ENCODE peak calls at places on chromosomes 7 and 10, in ten cellular contexts. K, J, G, T, C, O, I, P, S and B are unnamed samples.

GRCh38 chr10:115141254-115141653 is 48.1 kb downstream of the ATRNL1 start:
- DNase-seq in P (no peak), T (peak; percentile 17), O (no peak), G (no peak), J (peak; percentile 8), S (no peak), K (peak; percentile 13), C (no peak), I (no peak), B (no peak)

GRCh38 chr10:112759519-112759918 is 190.5 kb upstream of the TCF7L2 start:
- DNase-seq in S (no peak), C (no peak), I (no peak), O (no peak), P (no peak), K (no peak), G (no peak), J (no peak), T (no peak), B (no peak)

GRCh38 chr10:126511917-126512487 is 123.7 kb upstream of the ADAM12 start:
- DNase-seq in G (no peak), K (no peak), T (no peak), I (no peak), C (no peak), O (no peak), S (no peak), P (peak; percentile 25), J (no peak), B (no peak)

GRCh38 chr7:148620749-148621372 is 30.3 kb downstream of the C7orf33 start:
- DNase-seq in C (no peak), O (no peak), T (no peak), J (peak; percentile 32), G (no peak), K (no peak), I (no peak), P (peak; percentile 75), S (no peak), B (peak; percentile 17)

GRCh38 chr10:4127518-4128315 is 342.7 kb upstream of the KLF6 start:
- DNase-seq in J (no peak), T (no peak), G (no peak), O (peak; percentile 74), I (no peak), P (peak; percentile 28), C (no peak), K (peak; percentile 94), S (no peak), B (no peak)

GRCh38 chr7:157991351-157991750 is 596.3 kb downstream of the PTPRN2 start:
- DNase-seq in C (no peak), J (no peak), G (no peak), I (no peak), O (no peak), S (no peak), T (no peak), K (no peak), P (no peak), B (no peak)

GRCh38 chr7:109950256-109950655 is 1140.7 kb upstream of the LRRN3 start:
- DNase-seq in I (no peak), C (no peak), K (no peak), J (peak; percentile 14), G (no peak), T (no peak), O (no peak), S (no peak), P (no peak), B (no peak)

GRCh38 chr7:74043523-74043951 is 15.6 kb downstream of the ELN start:
- DNase-seq in T (no peak), J (no peak), I (no peak), P (no peak), S (no peak), K (no peak), G (no peak), O (no peak), C (peak; percentile 57), B (no peak)

GRCh38 chr7:140876519-140877248 is 48.0 kb downstream of the BRAF start:
- DNase-seq in C (no peak), G (no peak), K (peak; percentile 50), P (no peak), S (no peak), O (no peak), I (no peak), T (no peak), J (no peak), B (no peak)

GRCh38 chr10:85284778-85285397 is 956.5 kb downstream of the CCSER2 start:
- DNase-seq in T (no peak), P (no peak), K (no peak), G (no peak), S (no peak), J (no peak), O (no peak), C (no peak), I (no peak), B (no peak)

GRCh38 chr7:47804767-47805545 is 143.3 kb downstream of the PKD1L1 start:
- DNase-seq in P (no peak), G (no peak), K (peak; percentile 34), T (no peak), O (no peak), J (no peak), S (no peak), I (no peak), C (no peak), B (no peak)

GRCh38 chr7:47801423-47801822 is 146.8 kb downstream of the PKD1L1 start:
- DNase-seq in T (no peak), S (no peak), O (no peak), G (no peak), C (no peak), P (no peak), I (no peak), J (no peak), K (no peak), B (no peak)

GRCh38 chr7:47806701-47807103 is 141.6 kb downstream of the PKD1L1 start:
- DNase-seq in O (no peak), K (peak; percentile 59), C (peak; percentile 52), G (no peak), S (no peak), J (no peak), T (no peak), P (peak; percentile 45), I (peak; percentile 43), B (no peak)

GRCh38 chr7:47803029-47803428 is 145.2 kb downstream of the PKD1L1 start:
- DNase-seq in J (no peak), G (no peak), S (no peak), O (no peak), T (no peak), I (no peak), C (no peak), P (no peak), K (no peak), B (no peak)

DNA sequence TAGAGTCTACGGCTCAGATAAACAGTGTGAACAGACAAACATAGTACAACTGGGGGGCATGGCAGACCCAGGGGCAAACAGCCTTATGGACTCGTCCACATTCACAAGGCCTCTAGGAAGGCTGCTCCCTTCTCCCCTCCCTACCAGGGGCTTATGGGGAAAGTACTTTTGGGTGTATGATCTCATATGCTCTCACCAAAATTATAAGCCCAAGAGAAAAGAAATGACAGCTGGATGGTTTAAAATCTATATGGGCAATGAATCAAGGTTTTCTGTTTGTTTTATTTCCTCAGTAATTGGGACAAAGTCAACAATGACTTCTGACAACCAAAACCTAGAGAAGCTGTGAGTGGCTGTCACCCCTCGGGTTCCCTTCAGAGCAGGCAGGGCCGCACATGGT is 144.4 kb downstream of the PKD1L1 start:
- DNase-seq in K (no peak), T (no peak), G (no peak), O (no peak), C (no peak), J (no peak), I (no peak), P (no peak), S (no peak), B (no peak)
- TF ChIP-seq POLR2A in K (no peak), T (no peak), G (no peak), O (no peak), C (no peak), J (no peak), I (no peak), P (no peak), S (no peak), B (no peak)

DNA sequence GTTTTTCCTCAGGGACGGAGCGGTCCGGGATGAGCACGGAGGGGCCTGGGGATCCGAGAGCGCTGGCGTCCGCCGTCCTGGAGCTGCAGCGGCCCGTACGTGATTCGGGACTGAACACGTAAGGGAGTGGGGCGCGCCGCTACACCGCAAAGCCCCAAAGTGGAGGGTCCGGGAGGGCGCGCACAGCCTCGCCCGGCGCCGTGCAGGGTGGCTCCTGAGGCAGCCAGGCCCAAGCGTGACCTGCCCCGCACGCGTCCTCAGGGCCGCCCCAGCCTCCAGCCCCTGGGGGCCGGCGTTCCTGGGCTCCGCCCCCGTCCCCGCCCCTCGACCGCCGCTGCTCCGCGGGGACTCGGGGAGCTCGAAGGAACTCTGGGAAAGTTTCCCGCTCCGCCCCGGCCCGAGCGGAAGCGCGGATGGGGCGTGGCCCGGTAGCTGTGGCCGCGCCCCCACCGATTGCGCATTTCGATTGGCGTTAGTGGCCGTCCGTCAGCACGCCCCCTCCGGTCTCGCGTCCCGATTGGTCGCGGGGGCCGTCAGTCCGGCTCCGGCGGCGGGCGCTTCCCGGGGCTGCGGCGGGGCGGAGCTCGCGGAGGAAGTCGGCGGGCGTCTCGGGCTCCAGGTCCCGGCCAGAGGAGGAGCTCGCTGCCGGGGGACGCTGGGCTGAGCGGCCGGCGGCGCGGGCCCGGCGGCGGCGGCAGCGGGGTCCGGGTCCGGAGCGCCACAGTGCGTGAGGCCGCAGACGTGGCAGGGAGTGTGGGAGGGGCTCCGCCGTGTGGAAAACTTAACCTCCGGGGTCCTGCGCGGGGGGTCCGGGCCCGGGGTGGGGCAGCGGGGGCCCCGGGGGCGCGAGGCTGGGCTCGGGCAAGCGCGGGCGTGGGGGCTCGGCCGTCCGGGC is at the start of the genes ANKRD16 and FBH1:
- DNase-seq in O (peak; percentile 99), G (no peak), J (peak; percentile 99), S (peak; percentile 100), K (peak; percentile 99), C (peak; percentile 99), P (peak; percentile 98), I (peak; percentile 98), T (peak; percentile 100), B (peak; percentile 87)
- TF ChIP-seq POLR2A in O (no peak), G (peak; percentile 69), J (peak; percentile 99), S (peak; percentile 89), K (peak; percentile 82), C (peak; percentile 65), P (peak; percentile 86), I (peak; percentile 87), T (peak; percentile 67), B (peak; percentile 97)

GRCh38 chr10:79148452-79149344 is 79.9 kb downstream of the ZMIZ1 start:
- DNase-seq in P (peak; percentile 86), I (peak; percentile 80), S (no peak), J (peak; percentile 66), G (no peak), T (peak; percentile 82), C (peak; percentile 71), O (peak; percentile 74), K (peak; percentile 80), B (peak; percentile 88)
- TF ChIP-seq POLR2A in P (no peak), I (peak; percentile 50), S (peak; percentile 66), J (no peak), G (no peak), T (peak; percentile 54), C (no peak), O (no peak), K (no peak), B (peak; percentile 39)

DNA sequence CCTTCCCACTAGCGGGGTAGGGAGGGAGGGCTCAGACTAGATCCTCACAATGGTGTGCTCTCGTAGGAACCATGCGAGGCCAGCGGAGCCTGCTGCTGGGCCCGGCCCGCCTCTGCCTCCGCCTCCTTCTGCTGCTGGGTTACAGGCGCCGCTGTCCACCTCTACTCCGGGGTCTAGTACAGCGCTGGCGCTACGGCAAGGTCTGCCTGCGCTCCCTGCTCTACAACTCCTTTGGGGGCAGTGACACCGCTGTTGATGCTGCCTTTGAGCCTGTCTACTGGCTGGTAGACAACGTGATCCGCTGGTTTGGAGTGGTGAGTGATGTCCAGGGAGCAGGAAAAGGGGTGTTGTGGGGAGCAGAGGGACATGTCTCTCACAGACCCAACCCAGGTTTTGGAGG is 5.6 kb downstream of the ZDHHC16 start:
- DNase-seq in S (peak; percentile 72), O (no peak), P (no peak), K (no peak), G (no peak), J (no peak), I (no peak), T (no peak), C (no peak), B (no peak)
- TF ChIP-seq POLR2A in S (no peak), O (no peak), P (no peak), K (no peak), G (no peak), J (no peak), I (no peak), T (no peak), C (no peak), B (no peak)